ENCODE peak calls at places on chromosome 6, in four cellular contexts. N is WERI-Rb-1, V is HS-5, R is HuH-7. C is an unnamed sample.

GRCh38 chr6:44542401-44543116 is 155.1 kb downstream of the CDC5L start:
- DNase-seq in V (no peak), N (peak; percentile 5), R (no peak), C (no peak)

GRCh38 chr6:134267917-134268361 is 50.0 kb downstream of the SGK1 start:
- DNase-seq in N (no peak), V (no peak), R (peak; percentile 62), C (peak; percentile 58)

GRCh38 chr6:156955494-156956183 is 178.5 kb downstream of the ARID1B start:
- DNase-seq in N (no peak), V (no peak), R (no peak), C (no peak)

GRCh38 chr6:154508573-154509375 is 1.7 kb downstream of the CNKSR3 start:
- DNase-seq in N (no peak), V (no peak), R (peak; percentile 64), C (peak; percentile 47)

GRCh38 chr6:47478233-47479155 is 905 bp downstream of the CD2AP start:
- DNase-seq in V (no peak), R (no peak), N (no peak), C (peak; percentile 38)

GRCh38 chr6:50147371-50147770 is 97.6 kb upstream of the DEFB112 start:
- DNase-seq in V (no peak), R (no peak), N (no peak), C (no peak)

GRCh38 chr6:3385660-3386151 is 71.1 kb downstream of the SLC22A23 start:
- DNase-seq in N (no peak), R (no peak), V (no peak), C (no peak)

GRCh38 chr6:56041591-56041990 is 166.2 kb upstream of the BMP5 start:
- DNase-seq in V (no peak), R (no peak), N (no peak), C (no peak)

GRCh38 chr6:5191222-5191621 is 69.5 kb downstream of the LYRM4 start:
- DNase-seq in N (no peak), V (no peak), R (no peak), C (no peak)

GRCh38 chr6:101607286-101607685 is 213.8 kb downstream of the GRIK2 start:
- DNase-seq in N (no peak), R (no peak), V (no peak), C (no peak)

GRCh38 chr6:21455071-21455470 is 138.5 kb upstream of the SOX4 start:
- DNase-seq in N (no peak), R (no peak), V (no peak), C (peak; percentile 12)